ENCODE peak calls at places on chromosomes 1 and 21, in eight cellular contexts. One of them, this sample, is unnamed.
A peak's percentile ranks its signal among the peaks of the same experiment; 100 is the strongest.

GRCh38 chr1:179995576-179995975 is 41.0 kb downstream of the CEP350 start:
- DNase-seq in astrocyte of the cerebellum: peak; percentile 13
- DNase-seq in B cell: no peak
- DNase-seq in GM13976: no peak
- DNase-seq in nephron progenitor cell: no peak
- DNase-seq in HFFc6: no peak
- DNase-seq in fibroblast of villous mesenchyme: no peak
- DNase-seq in thoracic aorta: no peak
- DNase-seq in this sample: no peak

GRCh38 chr1:151131832-151132675 is 14.4 kb downstream of the SEMA6C start:
- DNase-seq in astrocyte of the cerebellum: no peak
- DNase-seq in B cell: no peak
- DNase-seq in GM13976: peak; percentile 30
- DNase-seq in nephron progenitor cell: peak; percentile 62
- DNase-seq in HFFc6: no peak
- DNase-seq in fibroblast of villous mesenchyme: peak; percentile 31
- DNase-seq in thoracic aorta: no peak
- DNase-seq in this sample: no peak

GRCh38 chr21:21001591-21002100 is 3.4 kb downstream of the NCAM2 start:
- DNase-seq in astrocyte of the cerebellum: no peak
- DNase-seq in B cell: no peak
- DNase-seq in GM13976: no peak
- DNase-seq in nephron progenitor cell: no peak
- DNase-seq in HFFc6: no peak
- DNase-seq in fibroblast of villous mesenchyme: no peak
- DNase-seq in thoracic aorta: no peak
- DNase-seq in this sample: no peak

GRCh38 chr1:12069616-12070244 is 6.6 kb downstream of the TNFRSF8 start:
- DNase-seq in astrocyte of the cerebellum: no peak
- DNase-seq in B cell: no peak
- DNase-seq in GM13976: no peak
- DNase-seq in nephron progenitor cell: no peak
- DNase-seq in HFFc6: no peak
- DNase-seq in fibroblast of villous mesenchyme: no peak
- DNase-seq in thoracic aorta: no peak
- DNase-seq in this sample: no peak

GRCh38 chr1:233172201-233172600 is 123.3 kb downstream of the PCNX2 start:
- DNase-seq in astrocyte of the cerebellum: no peak
- DNase-seq in B cell: no peak
- DNase-seq in GM13976: no peak
- DNase-seq in nephron progenitor cell: no peak
- DNase-seq in HFFc6: peak; percentile 11
- DNase-seq in fibroblast of villous mesenchyme: peak; percentile 63
- DNase-seq in thoracic aorta: no peak
- DNase-seq in this sample: no peak

GRCh38 chr1:51433269-51433971 is 85.6 kb downstream of the EPS15 start:
- DNase-seq in astrocyte of the cerebellum: no peak
- DNase-seq in B cell: no peak
- DNase-seq in GM13976: no peak
- DNase-seq in nephron progenitor cell: no peak
- DNase-seq in HFFc6: no peak
- DNase-seq in fibroblast of villous mesenchyme: no peak
- DNase-seq in thoracic aorta: no peak
- DNase-seq in this sample: no peak

GRCh38 chr1:186541003-186541402 is 80.1 kb upstream of the PDC start:
- DNase-seq in astrocyte of the cerebellum: no peak
- DNase-seq in B cell: no peak
- DNase-seq in GM13976: no peak
- DNase-seq in nephron progenitor cell: no peak
- DNase-seq in HFFc6: no peak
- DNase-seq in fibroblast of villous mesenchyme: no peak
- DNase-seq in thoracic aorta: no peak
- DNase-seq in this sample: no peak

GRCh38 chr1:59511476-59512465 is 214.9 kb downstream of the FGGY start:
- DNase-seq in astrocyte of the cerebellum: no peak
- DNase-seq in B cell: no peak
- DNase-seq in GM13976: no peak
- DNase-seq in nephron progenitor cell: no peak
- DNase-seq in HFFc6: no peak
- DNase-seq in fibroblast of villous mesenchyme: peak; percentile 80
- DNase-seq in thoracic aorta: no peak
- DNase-seq in this sample: no peak

GRCh38 chr1:32727876-32728275 is 25.3 kb upstream of the SYNC start:
- DNase-seq in astrocyte of the cerebellum: no peak
- DNase-seq in B cell: no peak
- DNase-seq in GM13976: no peak
- DNase-seq in nephron progenitor cell: no peak
- DNase-seq in HFFc6: no peak
- DNase-seq in fibroblast of villous mesenchyme: no peak
- DNase-seq in thoracic aorta: no peak
- DNase-seq in this sample: no peak

GRCh38 chr1:1112237-1112985 is 3.5 kb downstream of the C1orf159 start:
- DNase-seq in astrocyte of the cerebellum: no peak
- DNase-seq in B cell: peak; percentile 7
- DNase-seq in GM13976: no peak
- DNase-seq in nephron progenitor cell: no peak
- DNase-seq in HFFc6: no peak
- DNase-seq in fibroblast of villous mesenchyme: no peak
- DNase-seq in thoracic aorta: no peak
- DNase-seq in this sample: no peak

GRCh38 chr1:151511636-151512215 is 539 bp downstream of the CGN start:
- DNase-seq in astrocyte of the cerebellum: no peak
- DNase-seq in B cell: peak; percentile 44
- DNase-seq in GM13976: no peak
- DNase-seq in nephron progenitor cell: peak; percentile 67
- DNase-seq in HFFc6: no peak
- DNase-seq in fibroblast of villous mesenchyme: no peak
- DNase-seq in thoracic aorta: no peak
- DNase-seq in this sample: peak; percentile 42

GRCh38 chr21:26769613-26770188 is 75.5 kb downstream of the ADAMTS1 start:
- DNase-seq in astrocyte of the cerebellum: peak; percentile 46
- DNase-seq in B cell: no peak
- DNase-seq in GM13976: no peak
- DNase-seq in nephron progenitor cell: peak; percentile 5
- DNase-seq in HFFc6: peak; percentile 63
- DNase-seq in fibroblast of villous mesenchyme: peak; percentile 82
- DNase-seq in thoracic aorta: no peak
- DNase-seq in this sample: no peak

GRCh38 chr1:65278344-65279091 is 30.8 kb upstream of the DNAJC6 start:
- DNase-seq in astrocyte of the cerebellum: no peak
- DNase-seq in B cell: no peak
- DNase-seq in GM13976: no peak
- DNase-seq in nephron progenitor cell: peak; percentile 12
- DNase-seq in HFFc6: no peak
- DNase-seq in fibroblast of villous mesenchyme: peak; percentile 4
- DNase-seq in thoracic aorta: no peak
- DNase-seq in this sample: no peak

GRCh38 chr1:42860339-42861013 is 14.1 kb downstream of the ZNF691 start:
- DNase-seq in astrocyte of the cerebellum: no peak
- DNase-seq in B cell: no peak
- DNase-seq in GM13976: no peak
- DNase-seq in nephron progenitor cell: no peak
- DNase-seq in HFFc6: no peak
- DNase-seq in fibroblast of villous mesenchyme: no peak
- DNase-seq in thoracic aorta: no peak
- DNase-seq in this sample: no peak

GRCh38 chr1:56502700-56503245 is 76.6 kb downstream of the PLPP3 start:
- DNase-seq in astrocyte of the cerebellum: no peak
- DNase-seq in B cell: no peak
- DNase-seq in GM13976: no peak
- DNase-seq in nephron progenitor cell: no peak
- DNase-seq in HFFc6: peak; percentile 7
- DNase-seq in fibroblast of villous mesenchyme: no peak
- DNase-seq in thoracic aorta: no peak
- DNase-seq in this sample: no peak

GRCh38 chr1:241513378-241513777 is 6.2 kb downstream of the FH start:
- DNase-seq in astrocyte of the cerebellum: no peak
- DNase-seq in B cell: no peak
- DNase-seq in GM13976: no peak
- DNase-seq in nephron progenitor cell: no peak
- DNase-seq in HFFc6: no peak
- DNase-seq in fibroblast of villous mesenchyme: no peak
- DNase-seq in thoracic aorta: no peak
- DNase-seq in this sample: no peak

GRCh38 chr1:224162768-224163167 is 20.3 kb upstream of the DEGS1 start:
- DNase-seq in astrocyte of the cerebellum: no peak
- DNase-seq in B cell: no peak
- DNase-seq in GM13976: no peak
- DNase-seq in nephron progenitor cell: no peak
- DNase-seq in HFFc6: no peak
- DNase-seq in fibroblast of villous mesenchyme: no peak
- DNase-seq in thoracic aorta: no peak
- DNase-seq in this sample: no peak

GRCh38 chr1:201775380-201775779 is 53.6 kb upstream of the IPO9 start:
- DNase-seq in astrocyte of the cerebellum: no peak
- DNase-seq in B cell: no peak
- DNase-seq in GM13976: no peak
- DNase-seq in nephron progenitor cell: no peak
- DNase-seq in HFFc6: no peak
- DNase-seq in fibroblast of villous mesenchyme: no peak
- DNase-seq in thoracic aorta: no peak
- DNase-seq in this sample: no peak

GRCh38 chr1:201772178-201772577 is 56.8 kb upstream of the IPO9 start:
- DNase-seq in astrocyte of the cerebellum: no peak
- DNase-seq in B cell: no peak
- DNase-seq in GM13976: no peak
- DNase-seq in nephron progenitor cell: no peak
- DNase-seq in HFFc6: no peak
- DNase-seq in fibroblast of villous mesenchyme: no peak
- DNase-seq in thoracic aorta: no peak
- DNase-seq in this sample: no peak

GRCh38 chr1:201774224-201774982 is 54.6 kb upstream of the IPO9 start:
- DNase-seq in astrocyte of the cerebellum: no peak
- DNase-seq in B cell: no peak
- DNase-seq in GM13976: no peak
- DNase-seq in nephron progenitor cell: no peak
- DNase-seq in HFFc6: peak; percentile 69
- DNase-seq in fibroblast of villous mesenchyme: peak; percentile 74
- DNase-seq in thoracic aorta: no peak
- DNase-seq in this sample: no peak

GRCh38 chr1:201773764-201774163 is 55.2 kb upstream of the IPO9 start:
- DNase-seq in astrocyte of the cerebellum: no peak
- DNase-seq in B cell: no peak
- DNase-seq in GM13976: no peak
- DNase-seq in nephron progenitor cell: no peak
- DNase-seq in HFFc6: no peak
- DNase-seq in fibroblast of villous mesenchyme: no peak
- DNase-seq in thoracic aorta: no peak
- DNase-seq in this sample: no peak

DNA sequence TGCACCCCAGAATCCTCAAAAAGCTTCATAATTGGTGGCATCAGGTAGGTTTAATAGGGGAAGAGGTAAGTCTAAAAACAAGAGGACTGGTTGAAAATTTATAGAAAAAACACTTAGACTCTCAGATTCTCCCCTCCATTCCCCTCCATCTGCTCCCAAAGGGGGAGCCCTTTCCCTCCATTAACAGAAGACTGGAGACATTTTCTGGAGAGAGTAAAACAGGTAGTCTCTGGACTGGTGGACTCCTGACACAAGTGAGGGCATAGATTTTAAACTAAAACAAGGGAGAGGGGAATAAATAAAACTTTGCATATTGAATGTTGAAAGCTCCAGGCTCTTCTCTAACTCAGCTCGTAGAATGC is 54.0 kb upstream of the IPO9 start:
- DNase-seq in astrocyte of the cerebellum: no peak
- DNase-seq in B cell: no peak
- DNase-seq in GM13976: no peak
- DNase-seq in nephron progenitor cell: no peak
- DNase-seq in HFFc6: no peak
- DNase-seq in fibroblast of villous mesenchyme: no peak
- DNase-seq in thoracic aorta: no peak
- DNase-seq in this sample: no peak
- TF ChIP-seq CTCF in astrocyte of the cerebellum: no peak
- TF ChIP-seq CTCF in B cell: no peak
- TF ChIP-seq CTCF in GM13976: no peak
- TF ChIP-seq CTCF in nephron progenitor cell: no peak
- TF ChIP-seq CTCF in HFFc6: peak; percentile 46
- TF ChIP-seq CTCF in fibroblast of villous mesenchyme: no peak
- TF ChIP-seq CTCF in thoracic aorta: no peak
- TF ChIP-seq CTCF in this sample: no peak

GRCh38 chr21:45407629-45408247 is 2.8 kb downstream of the COL18A1 start:
- DNase-seq in astrocyte of the cerebellum: no peak
- DNase-seq in B cell: no peak
- DNase-seq in GM13976: no peak
- DNase-seq in nephron progenitor cell: no peak
- DNase-seq in HFFc6: no peak
- DNase-seq in fibroblast of villous mesenchyme: no peak
- DNase-seq in thoracic aorta: no peak
- DNase-seq in this sample: no peak
- TF ChIP-seq CTCF in astrocyte of the cerebellum: peak; percentile 29
- TF ChIP-seq CTCF in B cell: no peak
- TF ChIP-seq CTCF in GM13976: no peak
- TF ChIP-seq CTCF in nephron progenitor cell: no peak
- TF ChIP-seq CTCF in HFFc6: peak; percentile 22
- TF ChIP-seq CTCF in fibroblast of villous mesenchyme: peak; percentile 15
- TF ChIP-seq CTCF in thoracic aorta: no peak
- TF ChIP-seq CTCF in this sample: no peak

DNA sequence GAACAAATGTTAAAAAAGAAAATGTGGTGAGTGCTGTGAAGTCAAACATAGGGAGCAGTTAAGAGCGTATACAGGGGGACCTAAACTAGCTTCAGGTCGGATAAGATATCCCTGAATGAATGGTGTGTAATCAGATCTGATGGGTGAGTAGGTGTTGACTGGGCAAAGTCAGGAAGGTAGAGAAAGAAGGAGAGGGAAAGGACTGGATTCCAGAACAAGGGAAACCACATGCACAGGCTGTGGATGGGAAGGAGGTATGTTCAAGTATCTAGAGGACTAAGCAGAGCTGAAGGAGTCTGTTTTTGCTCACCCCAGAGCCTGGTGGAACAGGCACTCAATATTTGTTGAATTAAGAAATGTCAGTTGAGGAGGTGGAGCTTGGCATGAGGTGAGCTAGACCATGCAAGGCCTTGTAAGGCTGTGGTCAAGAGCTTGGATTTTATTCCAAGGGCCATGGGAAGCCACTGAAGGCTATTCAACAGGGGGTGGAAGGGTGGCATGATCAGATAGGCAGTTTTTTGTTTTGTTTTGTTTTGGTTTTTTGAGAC is 27.4 kb downstream of the MAP7D1 start:
- DNase-seq in astrocyte of the cerebellum: no peak
- DNase-seq in B cell: no peak
- DNase-seq in GM13976: no peak
- DNase-seq in nephron progenitor cell: no peak
- DNase-seq in HFFc6: no peak
- DNase-seq in fibroblast of villous mesenchyme: peak; percentile 42
- DNase-seq in thoracic aorta: no peak
- DNase-seq in this sample: no peak
- TF ChIP-seq CTCF in astrocyte of the cerebellum: no peak
- TF ChIP-seq CTCF in B cell: no peak
- TF ChIP-seq CTCF in GM13976: no peak
- TF ChIP-seq CTCF in nephron progenitor cell: no peak
- TF ChIP-seq CTCF in HFFc6: no peak
- TF ChIP-seq CTCF in fibroblast of villous mesenchyme: no peak
- TF ChIP-seq CTCF in thoracic aorta: no peak
- TF ChIP-seq CTCF in this sample: no peak

DNA sequence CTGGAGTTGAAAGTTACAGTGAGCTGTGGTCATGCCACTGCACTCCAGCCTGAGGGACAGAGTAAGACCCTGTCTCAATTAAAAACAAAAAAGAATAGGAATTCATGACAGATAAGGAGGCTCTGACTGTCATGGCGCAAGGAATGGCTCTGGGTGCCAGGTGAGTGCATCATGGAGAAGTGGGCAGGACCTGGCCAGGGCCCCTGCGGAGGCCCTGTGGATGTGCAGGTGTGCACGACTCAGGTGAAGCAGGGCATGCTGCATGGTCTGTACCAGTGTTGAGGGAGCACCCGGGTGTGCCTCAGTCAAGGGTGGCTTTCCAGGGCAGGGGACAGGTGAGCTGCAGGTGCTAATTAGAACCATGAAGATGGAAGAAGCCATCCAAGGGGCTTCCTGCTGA is 14.0 kb downstream of the SLC1A7 start:
- DNase-seq in astrocyte of the cerebellum: no peak
- DNase-seq in B cell: no peak
- DNase-seq in GM13976: no peak
- DNase-seq in nephron progenitor cell: no peak
- DNase-seq in HFFc6: no peak
- DNase-seq in fibroblast of villous mesenchyme: no peak
- DNase-seq in thoracic aorta: no peak
- DNase-seq in this sample: no peak
- TF ChIP-seq CTCF in astrocyte of the cerebellum: no peak
- TF ChIP-seq CTCF in B cell: no peak
- TF ChIP-seq CTCF in GM13976: no peak
- TF ChIP-seq CTCF in nephron progenitor cell: no peak
- TF ChIP-seq CTCF in HFFc6: no peak
- TF ChIP-seq CTCF in fibroblast of villous mesenchyme: no peak
- TF ChIP-seq CTCF in thoracic aorta: no peak
- TF ChIP-seq CTCF in this sample: no peak